ENCODE peak calls at places on chromosomes 1 and 21, in six cellular contexts. V is thyroid gland; A is CD4-positive, alpha-beta memory T cell; M is GM23338; Y is body of pancreas; B is iPS DF 6.9. D is an unnamed sample. For H3K4me1 and H3K27me3, the result is how much of the 10 kb centered on the place peaks cover.

GRCh38 chr1:211474426-211474825 is 17.5 kb downstream of the RD3 start:
- DNase-seq in V (peak), Y (peak), B (no peak), M (no peak), A (no peak), D (no peak)

GRCh38 chr1:87980494-87980893 is 651.8 kb downstream of the LMO4 start:
- DNase-seq in M (no peak), V (no peak), Y (peak), B (no peak), A (no peak), D (no peak)

GRCh38 chr1:201982923-201983805 is 716 bp downstream of the RNPEP start:
- DNase-seq in B (peak), A (peak), M (peak), Y (peak), V (peak), D (peak)

GRCh38 chr1:116332461-116332860 is 40.6 kb upstream of the ATP1A1 start:
- DNase-seq in V (no peak), B (no peak), Y (no peak), A (no peak), M (no peak), D (no peak)

GRCh38 chr21:33487996-33488395 is 3.5 kb downstream of the DNAJC28 start:
- DNase-seq in B (no peak), Y (no peak), M (no peak), V (no peak), A (no peak), D (no peak)

GRCh38 chr1:65254320-65255087 is 54.8 kb upstream of the DNAJC6 start:
- DNase-seq in B (no peak), M (peak), V (peak), Y (peak), A (peak), D (peak)

GRCh38 chr1:40610156-40610555 is 55.3 kb downstream of the RIMS3 start:
- DNase-seq in V (peak), A (no peak), M (no peak), Y (no peak), B (no peak), D (no peak)

GRCh38 chr1:161506336-161507223 is 1.3 kb downstream of the FCGR2A start:
- DNase-seq in V (no peak), B (no peak), Y (no peak), M (peak), A (no peak), D (no peak)

GRCh38 chr1:87450615-87451209 is 122.0 kb downstream of the LMO4 start:
- DNase-seq in Y (no peak), V (no peak), M (peak), B (no peak), A (peak), D (peak)

GRCh38 chr1:93616996-93617669 is 64.5 kb downstream of the BCAR3 start:
- DNase-seq in A (no peak), Y (peak), M (no peak), B (no peak), V (peak), D (no peak)

GRCh38 chr1:34296059-34296458 is 119.4 kb downstream of the C1orf94 start:
- DNase-seq in M (no peak), V (no peak), A (no peak), B (no peak), Y (no peak), D (no peak)

GRCh38 chr1:1510912-1511532 is 940 bp upstream of the ATAD3A start:
- DNase-seq in B (no peak), V (no peak), M (peak), Y (peak), A (no peak), D (peak)

GRCh38 chr1:63343922-63344321 is 21.6 kb downstream of the FOXD3 start:
- DNase-seq in V (no peak), B (no peak), A (no peak), M (peak), Y (no peak), D (no peak)

GRCh38 chr1:20110679-20111078 is 8.7 kb downstream of the PLA2G2D start:
- DNase-seq in V (no peak), Y (no peak), M (no peak), A (no peak), B (no peak), D (no peak)

GRCh38 chr1:41795205-41795762 is 123.4 kb downstream of the HIVEP3 start:
- DNase-seq in A (no peak), B (no peak), M (no peak), Y (no peak), V (no peak), D (no peak)

GRCh38 chr1:95023399-95024050 is 49.2 kb downstream of the ALG14 start:
- DNase-seq in M (no peak), Y (no peak), B (no peak), V (no peak), A (no peak), D (no peak)

GRCh38 chr1:14660795-14661194 is 62.3 kb downstream of the KAZN start:
- DNase-seq in B (no peak), V (no peak), A (no peak), Y (no peak), M (no peak), D (no peak)

GRCh38 chr1:53536606-53537005 is 77.4 kb downstream of the DMRTB1 start:
- DNase-seq in B (no peak), M (no peak), Y (no peak), A (no peak), V (no peak), D (no peak)

GRCh38 chr21:29208666-29209059 is 78.2 kb downstream of the MAP3K7CL start:
- DNase-seq in B (no peak), M (no peak), Y (no peak), V (no peak), A (no peak), D (no peak)

GRCh38 chr1:33211972-33212371 is 30.1 kb upstream of the TRIM62 start:
- DNase-seq in B (no peak), Y (no peak), A (no peak), V (no peak), M (no peak), D (no peak)

GRCh38 chr1:225447001-225447615 is 19.3 kb upstream of the LBR start:
- DNase-seq in A (no peak), M (no peak), V (no peak), Y (no peak), B (no peak), D (no peak)
- H3K4me1 ChIP-seq in A (half or more), M (under half), V (under half), Y (under half), B (under half), D (under half)

DNA sequence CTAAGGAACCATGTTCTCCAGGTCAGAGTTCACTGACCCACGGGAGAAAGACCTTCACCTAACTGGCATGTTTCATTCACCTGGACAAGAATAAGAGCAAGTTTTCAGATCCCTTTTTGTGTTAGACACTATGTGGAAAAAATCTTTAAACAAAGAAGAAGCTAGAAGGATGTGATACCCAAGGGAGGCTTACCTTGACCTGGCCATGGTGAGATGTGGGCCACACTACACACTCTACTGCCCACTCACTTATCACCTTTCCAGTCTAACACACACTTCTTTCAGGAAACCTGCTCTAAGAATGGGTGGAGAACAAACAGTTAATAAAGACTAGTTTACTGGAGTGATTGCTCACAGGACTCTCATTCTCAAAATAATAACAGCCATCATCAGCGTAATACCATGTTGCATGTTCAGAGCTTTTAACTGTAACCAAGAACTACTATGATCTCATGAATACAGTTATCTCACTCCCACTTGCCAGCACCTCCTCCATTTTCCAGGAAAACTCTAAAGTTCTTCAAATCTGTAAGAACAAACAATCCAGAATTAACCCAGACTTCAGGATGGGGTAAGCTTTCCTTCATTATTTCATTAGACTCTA is 1.4 kb downstream of the RGS8 start:
- DNase-seq in M (no peak), B (no peak), V (no peak), A (no peak), Y (no peak), D (no peak)
- H3K27me3 ChIP-seq in M (under half), B (under half), V (under half), A (under half), Y (under half), D (under half)

DNA sequence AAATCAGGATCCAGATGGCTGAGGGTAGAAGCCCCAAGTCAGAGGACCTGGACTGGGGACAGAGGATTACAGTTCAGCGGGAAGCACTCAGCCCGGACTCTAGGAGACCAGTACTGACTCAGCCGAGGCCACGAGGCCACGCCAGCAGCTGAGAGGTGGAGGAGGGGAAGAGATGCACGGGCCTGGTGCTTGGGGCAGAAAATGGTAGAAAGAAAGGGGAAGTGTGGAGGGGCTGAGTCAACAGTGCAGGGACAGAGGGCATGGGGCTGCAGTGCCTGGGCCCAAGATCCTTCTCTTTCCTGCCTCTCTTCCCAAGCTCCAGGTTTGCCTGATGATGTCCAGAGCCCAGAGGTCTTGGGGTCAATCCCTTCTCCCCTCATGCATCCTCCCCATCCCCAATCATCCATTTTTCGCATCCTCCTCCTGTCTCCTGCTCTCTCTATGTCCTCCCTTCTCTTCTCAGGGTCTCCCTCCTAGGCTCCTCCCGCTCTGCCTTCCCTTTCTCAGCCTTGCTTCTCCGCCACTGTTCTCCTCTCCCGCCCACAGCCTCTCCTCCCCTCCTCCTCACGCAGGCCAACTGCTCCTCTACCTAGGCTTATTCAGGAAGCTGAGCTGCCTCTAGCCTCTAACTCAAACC is 7.7 kb downstream of the ARHGEF2 start:
- DNase-seq in A (no peak), V (no peak), M (peak), Y (peak), B (no peak), D (no peak)
- H3K4me1 ChIP-seq in A (half or more), V (half or more), M (half or more), Y (under half), B (under half), D (half or more)

DNA sequence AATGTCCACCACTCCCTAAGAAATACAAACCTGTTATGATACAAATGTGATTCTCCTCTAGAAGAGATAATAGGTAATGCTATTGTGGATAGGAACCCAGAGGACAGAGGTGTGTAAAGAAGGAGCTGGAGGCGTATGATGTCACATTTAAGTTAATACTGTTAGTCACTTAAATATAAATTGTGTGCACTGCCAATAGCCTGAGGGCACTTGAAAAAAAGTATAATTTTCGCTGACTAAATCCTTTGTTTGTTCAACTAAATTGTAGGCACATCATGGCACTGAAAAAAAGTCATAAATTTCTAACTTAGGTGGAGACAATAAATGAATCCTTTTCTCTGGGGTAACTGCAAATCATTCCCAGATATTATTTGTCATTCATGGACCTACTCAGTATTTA is 4.4 kb downstream of the RCSD1 start:
- DNase-seq in M (no peak), Y (no peak), A (no peak), V (no peak), B (no peak), D (no peak)
- H3K27me3 ChIP-seq in M (under half), Y (under half), A (under half), V (under half), B (under half), D (under half)

GRCh38 chr1:204280562-204280961 is 66.8 kb upstream of the GOLT1A start:
- DNase-seq in M (no peak), A (no peak), V (no peak), Y (no peak), B (no peak), D (no peak)
- H3K4me1 ChIP-seq in M (under half), A (under half), V (under half), Y (half or more), B (under half), D (under half)

GRCh38 chr1:55585402-55585792 is 370.2 kb upstream of the USP24 start:
- DNase-seq in V (no peak), B (no peak), Y (no peak), M (no peak), A (no peak), D (no peak)

GRCh38 chr1:55582078-55582477 is 366.9 kb upstream of the USP24 start:
- DNase-seq in B (no peak), M (peak), V (no peak), Y (no peak), A (no peak), D (no peak)

GRCh38 chr1:55588300-55588699 is 373.1 kb upstream of the USP24 start:
- DNase-seq in A (no peak), M (no peak), Y (no peak), B (no peak), V (no peak), D (no peak)

GRCh38 chr1:55586771-55587170 is 371.6 kb upstream of the USP24 start:
- DNase-seq in Y (no peak), A (no peak), B (no peak), M (no peak), V (no peak), D (no peak)

DNA sequence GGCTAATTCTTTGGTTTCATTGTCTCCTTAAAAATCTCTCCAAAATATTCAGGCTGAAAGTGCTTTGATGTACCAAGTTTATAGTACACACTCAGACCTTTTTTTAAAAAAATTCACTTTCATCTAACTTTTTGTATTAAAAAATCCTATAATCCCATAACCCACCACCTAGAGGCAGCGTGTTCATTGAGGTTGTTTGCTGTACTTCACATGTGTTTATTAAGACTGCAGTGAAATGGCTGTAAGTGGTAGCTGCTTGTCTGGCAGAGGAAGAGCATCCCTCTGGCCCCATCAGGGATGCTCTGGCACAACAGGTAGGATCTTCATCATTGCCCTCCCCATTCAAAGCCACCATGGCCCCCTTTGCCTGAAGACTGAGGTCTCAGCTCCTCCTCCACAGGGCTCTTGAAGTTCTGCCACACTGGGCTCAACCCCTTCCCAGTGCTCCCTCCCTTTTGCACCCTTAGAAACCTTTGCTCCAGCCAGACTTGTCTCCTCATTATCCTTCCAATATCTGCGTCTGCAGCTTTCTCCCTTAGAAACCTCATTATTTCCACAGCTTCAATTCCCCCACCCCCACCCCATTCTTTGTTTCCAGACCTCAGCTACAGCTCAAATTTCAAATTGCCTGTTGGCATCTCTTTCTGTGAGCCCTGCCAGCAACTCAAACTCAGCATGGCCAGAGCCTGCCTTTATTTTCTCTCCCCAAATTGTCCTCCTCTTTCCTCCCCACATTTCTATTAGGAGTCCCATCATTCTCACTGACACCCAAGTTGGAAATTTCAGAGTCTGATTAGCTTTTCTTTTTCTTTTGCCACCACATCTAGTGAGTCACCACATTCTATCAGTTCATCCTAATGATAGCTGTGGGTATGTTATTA is 369.6 kb upstream of the USP24 start:
- DNase-seq in M (peak), Y (no peak), A (no peak), V (peak), B (no peak), D (no peak)
- H3K27me3 ChIP-seq in M (under half), Y (under half), A (under half), V (under half), B (under half), D (under half)

D was measured in CD4-positive, CD25-positive, alpha-beta regulatory T cell.